ENCODE peak calls at places on chromosomes 11 and 22, in eight cellular contexts. O is fibroblast of the conjunctiva, E is ACHN, S is Peyer's patch, U is pancreas, Q is GM04504, G is GM19239, X is AML-193. R is an unnamed sample.

GRCh38 chr22:45441158-45441557 is 27.7 kb downstream of the RIBC2 start:
- DNase-seq in Q (peak), S (no peak), O (peak), X (no peak), G (peak), U (no peak), E (peak), R (no peak)

GRCh38 chr11:99370557-99371200 is 349.9 kb downstream of the CNTN5 start:
- DNase-seq in U (no peak), E (no peak), X (no peak), S (no peak), Q (peak), G (no peak), O (peak), R (no peak)

GRCh38 chr11:118903204-118904015 is 19.7 kb downstream of the CXCR5 start:
- DNase-seq in X (no peak), E (no peak), G (no peak), U (peak), Q (no peak), O (no peak), S (no peak), R (no peak)

GRCh38 chr11:12094872-12095800 is 15.3 kb upstream of the MICAL2 start:
- DNase-seq in S (peak), U (no peak), X (no peak), E (no peak), G (no peak), O (no peak), Q (no peak), R (no peak)

GRCh38 chr22:20588092-20588842 is 80.9 kb downstream of the MED15 start:
- DNase-seq in U (peak), S (peak), G (no peak), E (no peak), Q (no peak), O (no peak), X (no peak), R (no peak)

GRCh38 chr11:6606471-6607189 is 3.1 kb downstream of the ILK start:
- DNase-seq in U (peak), Q (peak), O (peak), G (peak), E (peak), S (peak), X (peak), R (peak)

GRCh38 chr11:88402784-88403183 is 65.2 kb upstream of the CTSC start:
- DNase-seq in G (no peak), E (peak), S (no peak), U (no peak), X (no peak), O (no peak), Q (peak), R (no peak)

GRCh38 chr22:31488988-31489617 is 539 bp downstream of the EIF4ENIF1 start:
- DNase-seq in Q (no peak), O (no peak), X (no peak), G (peak), E (peak), U (peak), S (peak), R (no peak)

GRCh38 chr22:21567456-21568206 is at the start of gene UBE2L3:
- DNase-seq in G (peak), S (peak), Q (peak), U (peak), X (peak), E (peak), O (peak), R (peak)

GRCh38 chr11:11717064-11717725 is 95.4 kb upstream of the GALNT18 start:
- DNase-seq in S (no peak), X (no peak), Q (no peak), U (no peak), E (no peak), G (no peak), O (no peak), R (no peak)

GRCh38 chr11:81030186-81030585 is 1589.4 kb upstream of the TENM4 start:
- DNase-seq in U (no peak), X (no peak), S (no peak), E (peak), G (no peak), Q (no peak), O (no peak), R (no peak)

GRCh38 chr11:115745545-115746265 is 241.5 kb upstream of the CADM1 start:
- DNase-seq in Q (no peak), E (no peak), O (no peak), U (no peak), S (no peak), G (no peak), X (no peak), R (no peak)

GRCh38 chr11:125625594-125626380 is 824 bp downstream of the CHEK1 start:
- DNase-seq in U (peak), Q (peak), S (peak), X (peak), O (peak), G (peak), E (peak), R (peak)

GRCh38 chr22:26579331-26579886 is 10.5 kb downstream of the TPST2 start:
- DNase-seq in X (peak), E (no peak), O (no peak), S (no peak), Q (no peak), U (no peak), G (peak), R (no peak)

GRCh38 chr11:28439403-28439802 is 331.2 kb downstream of the METTL15 start:
- DNase-seq in E (no peak), S (no peak), Q (no peak), O (no peak), G (no peak), U (no peak), X (no peak), R (no peak)

GRCh38 chr11:12278766-12279671 is 98.4 kb upstream of the PARVA start:
- DNase-seq in S (no peak), G (no peak), U (no peak), O (no peak), X (no peak), Q (no peak), E (no peak), R (no peak)

GRCh38 chr11:126971305-126971704 is 29.3 kb downstream of the KIRREL3 start:
- DNase-seq in S (no peak), X (no peak), Q (no peak), G (no peak), O (no peak), U (no peak), E (no peak), R (no peak)

GRCh38 chr11:75141166-75141565 is 9.7 kb upstream of the SLCO2B1 start:
- DNase-seq in X (no peak), G (no peak), U (no peak), O (no peak), Q (no peak), E (no peak), S (no peak), R (no peak)

GRCh38 chr11:78168539-78169477 is 19.6 kb downstream of the KCTD21 start:
- DNase-seq in G (no peak), U (no peak), Q (no peak), E (no peak), X (no peak), O (peak), S (no peak), R (no peak)

GRCh38 chr11:13928566-13929251 is 33.8 kb upstream of the SPON1 start:
- DNase-seq in E (peak), X (no peak), S (no peak), G (no peak), U (no peak), O (peak), Q (peak), R (no peak)

GRCh38 chr11:134200688-134201087 is 23.1 kb downstream of the NCAPD3 start:
- DNase-seq in Q (no peak), U (no peak), G (no peak), X (no peak), S (no peak), E (no peak), O (no peak), R (no peak)

GRCh38 chr22:17093081-17093480 is 8.3 kb downstream of the IL17RA start:
- DNase-seq in S (no peak), U (no peak), G (no peak), Q (no peak), O (no peak), X (no peak), E (no peak), R (no peak)

GRCh38 chr11:11989774-11990744 is 18.4 kb downstream of the DKK3 start:
- DNase-seq in E (no peak), U (no peak), X (no peak), S (no peak), O (no peak), G (no peak), Q (no peak), R (no peak)

GRCh38 chr22:37326726-37327125 is 44.4 kb downstream of the CYTH4 start:
- DNase-seq in X (no peak), U (peak), S (peak), O (no peak), E (no peak), Q (no peak), G (no peak), R (no peak)

GRCh38 chr11:85823816-85824215 is 12.9 kb upstream of the SYTL2 start:
- DNase-seq in X (no peak), U (no peak), E (no peak), O (no peak), G (no peak), Q (no peak), S (no peak), R (no peak)

GRCh38 chr22:22168190-22168940 is 76.2 kb upstream of the VPREB1 start:
- DNase-seq in X (no peak), E (no peak), G (no peak), O (peak), S (no peak), U (no peak), Q (no peak), R (peak)

GRCh38 chr11:134761926-134762247 is 349.8 kb upstream of the B3GAT1 start:
- DNase-seq in S (no peak), U (no peak), E (no peak), Q (no peak), O (no peak), X (no peak), G (no peak), R (no peak)

GRCh38 chr22:50340157-50340879 is 2.8 kb upstream of the PPP6R2 start:
- DNase-seq in X (no peak), E (peak), U (no peak), S (no peak), O (no peak), Q (no peak), G (no peak), R (no peak)

R was measured in iPS DF 6.9.